ENCODE peak calls at places on chromosomes 16 and 17, in four cellular contexts. One of them, this sample, is unnamed.

GRCh38 chr17:20998571-20999043 is 44.2 kb downstream of the USP22 start:
- DNase-seq in AG04450: no peak
- DNase-seq in keratinocyte: no peak
- DNase-seq in kidney: no peak
- DNase-seq in this sample: no peak

GRCh38 chr17:71636644-71637043 is 484.2 kb upstream of the SOX9 start:
- DNase-seq in AG04450: no peak
- DNase-seq in keratinocyte: no peak
- DNase-seq in kidney: no peak
- DNase-seq in this sample: no peak

GRCh38 chr17:64418506-64419339 is 28.1 kb upstream of the PECAM1 start:
- DNase-seq in AG04450: peak
- DNase-seq in keratinocyte: no peak
- DNase-seq in kidney: no peak
- DNase-seq in this sample: peak

GRCh38 chr16:54026456-54026855 is 260.1 kb downstream of the IRX3 start:
- DNase-seq in AG04450: no peak
- DNase-seq in keratinocyte: no peak
- DNase-seq in kidney: no peak
- DNase-seq in this sample: no peak

GRCh38 chr17:34665150-34665802 is 85.9 kb downstream of the TMEM132E start:
- DNase-seq in AG04450: no peak
- DNase-seq in keratinocyte: no peak
- DNase-seq in kidney: no peak
- DNase-seq in this sample: no peak

GRCh38 chr17:36657763-36658490 is 56.5 kb downstream of the MRM1 start:
- DNase-seq in AG04450: no peak
- DNase-seq in keratinocyte: no peak
- DNase-seq in kidney: no peak
- DNase-seq in this sample: no peak

GRCh38 chr17:83186226-83186625 is 106.8 kb downstream of the METRNL start:
- DNase-seq in AG04450: no peak
- DNase-seq in keratinocyte: no peak
- DNase-seq in kidney: peak
- DNase-seq in this sample: no peak

GRCh38 chr16:88716201-88716600 is 9.9 kb downstream of the CTU2 start:
- DNase-seq in AG04450: no peak
- DNase-seq in keratinocyte: no peak
- DNase-seq in kidney: no peak
- DNase-seq in this sample: no peak

GRCh38 chr16:88686439-88687253 is at the start of gene SNAI3:
- DNase-seq in AG04450: no peak
- DNase-seq in keratinocyte: no peak
- DNase-seq in kidney: peak
- DNase-seq in this sample: peak

GRCh38 chr16:58589311-58589890 is 40.2 kb downstream of the CNOT1 start:
- DNase-seq in AG04450: no peak
- DNase-seq in keratinocyte: no peak
- DNase-seq in kidney: no peak
- DNase-seq in this sample: no peak

GRCh38 chr17:29590979-29591736 is 1.7 kb upstream of the GIT1 start:
- DNase-seq in AG04450: no peak
- DNase-seq in keratinocyte: no peak
- DNase-seq in kidney: no peak
- DNase-seq in this sample: peak

GRCh38 chr16:64920211-64920610 is 201.7 kb downstream of the CDH11 start:
- DNase-seq in AG04450: no peak
- DNase-seq in keratinocyte: no peak
- DNase-seq in kidney: no peak
- DNase-seq in this sample: no peak

GRCh38 chr17:17152385-17152784 is 53.7 kb downstream of the PLD6 start:
- DNase-seq in AG04450: no peak
- DNase-seq in keratinocyte: no peak
- DNase-seq in kidney: no peak
- DNase-seq in this sample: no peak

GRCh38 chr16:27417047-27417671 is 15.2 kb downstream of the IL21R start:
- DNase-seq in AG04450: no peak
- DNase-seq in keratinocyte: no peak
- DNase-seq in kidney: no peak
- DNase-seq in this sample: no peak

DNA sequence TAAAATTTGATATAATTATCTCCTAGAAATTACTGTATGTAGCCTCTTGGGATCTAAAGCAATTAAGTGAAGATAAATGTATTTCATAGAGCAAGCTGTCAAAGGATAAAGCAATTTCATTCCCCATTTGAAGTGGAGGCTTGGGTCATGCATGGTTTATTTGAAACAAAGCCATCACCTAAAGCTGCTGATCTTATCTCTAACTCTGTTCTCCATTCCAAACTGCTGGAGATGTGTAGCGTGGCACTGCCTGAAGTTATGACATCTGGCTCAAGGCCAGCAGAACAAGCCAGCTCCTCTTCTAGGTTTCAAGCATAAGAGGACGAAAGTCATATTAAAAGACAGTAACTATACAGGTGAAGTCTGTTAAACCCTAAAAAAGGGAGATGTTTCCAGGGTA is 83.9 kb downstream of the HIC1 start:
- DNase-seq in AG04450: no peak
- DNase-seq in keratinocyte: no peak
- DNase-seq in kidney: no peak
- DNase-seq in this sample: no peak
- H3K27ac ChIP-seq in AG04450: no peak
- H3K27ac ChIP-seq in keratinocyte: no peak
- H3K27ac ChIP-seq in kidney: no peak
- H3K27ac ChIP-seq in this sample: no peak

GRCh38 chr17:82117139-82118090 is 19.4 kb upstream of the FASN start:
- DNase-seq in AG04450: no peak
- DNase-seq in keratinocyte: no peak
- DNase-seq in kidney: no peak
- DNase-seq in this sample: no peak
- H3K27ac ChIP-seq in AG04450: no peak
- H3K27ac ChIP-seq in keratinocyte: no peak
- H3K27ac ChIP-seq in kidney: no peak
- H3K27ac ChIP-seq in this sample: no peak

GRCh38 chr16:17360810-17361209 is 110.0 kb downstream of the XYLT1 start:
- DNase-seq in AG04450: no peak
- DNase-seq in keratinocyte: no peak
- DNase-seq in kidney: no peak
- DNase-seq in this sample: no peak
- H3K27ac ChIP-seq in AG04450: no peak
- H3K27ac ChIP-seq in keratinocyte: no peak
- H3K27ac ChIP-seq in kidney: no peak
- H3K27ac ChIP-seq in this sample: no peak

DNA sequence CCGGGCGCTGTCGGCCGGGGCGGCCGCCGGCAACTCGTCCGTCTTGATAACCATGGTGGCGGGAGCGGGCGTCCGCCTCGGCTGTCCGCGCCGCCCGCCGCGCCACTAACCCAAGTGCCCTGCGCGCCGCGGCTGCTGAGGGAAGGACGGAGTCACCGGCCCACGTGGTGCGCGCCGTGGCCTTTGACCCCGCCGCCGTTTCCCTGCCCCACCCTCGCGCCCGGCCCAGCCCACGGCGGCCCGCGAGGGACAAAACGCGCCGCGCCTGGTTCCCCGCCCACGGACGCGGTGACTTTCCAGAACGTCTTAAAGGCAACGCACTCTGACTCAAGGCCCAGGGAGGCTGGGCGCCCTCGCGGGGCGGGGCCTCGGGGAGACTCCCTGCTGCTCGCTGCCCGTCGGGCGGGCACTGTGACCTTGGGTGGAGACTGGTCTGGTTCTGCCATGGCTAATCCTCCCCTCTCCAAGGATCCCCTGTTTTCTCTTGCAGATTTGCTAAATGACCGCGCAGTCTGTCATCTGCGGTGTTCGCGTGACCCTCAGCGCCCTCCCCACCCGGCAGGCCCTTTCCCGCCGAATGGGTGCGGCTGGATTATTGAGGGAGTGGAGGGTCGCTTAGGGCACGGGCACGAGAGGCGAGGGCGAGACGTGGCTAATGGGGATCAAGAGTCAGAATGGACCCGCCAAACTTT is at the start of gene CLUH:
- DNase-seq in AG04450: peak
- DNase-seq in keratinocyte: peak
- DNase-seq in kidney: peak
- DNase-seq in this sample: peak
- H3K27ac ChIP-seq in AG04450: no peak
- H3K27ac ChIP-seq in keratinocyte: peak
- H3K27ac ChIP-seq in kidney: peak
- H3K27ac ChIP-seq in this sample: peak

GRCh38 chr17:75087558-75088453 is at the start of gene SLC16A5:
- DNase-seq in AG04450: no peak
- DNase-seq in keratinocyte: peak
- DNase-seq in kidney: peak
- DNase-seq in this sample: peak

GRCh38 chr17:75088902-75089417 is 1.2 kb downstream of the SLC16A5 start:
- DNase-seq in AG04450: no peak
- DNase-seq in keratinocyte: no peak
- DNase-seq in kidney: no peak
- DNase-seq in this sample: no peak

GRCh38 chr17:75087182-75087557 is 584 bp upstream of the SLC16A5 start:
- DNase-seq in AG04450: no peak
- DNase-seq in keratinocyte: no peak
- DNase-seq in kidney: no peak
- DNase-seq in this sample: no peak

GRCh38 chr17:75086496-75087181 is 1.1 kb upstream of the SLC16A5 start:
- DNase-seq in AG04450: no peak
- DNase-seq in keratinocyte: no peak
- DNase-seq in kidney: no peak
- DNase-seq in this sample: no peak

DNA sequence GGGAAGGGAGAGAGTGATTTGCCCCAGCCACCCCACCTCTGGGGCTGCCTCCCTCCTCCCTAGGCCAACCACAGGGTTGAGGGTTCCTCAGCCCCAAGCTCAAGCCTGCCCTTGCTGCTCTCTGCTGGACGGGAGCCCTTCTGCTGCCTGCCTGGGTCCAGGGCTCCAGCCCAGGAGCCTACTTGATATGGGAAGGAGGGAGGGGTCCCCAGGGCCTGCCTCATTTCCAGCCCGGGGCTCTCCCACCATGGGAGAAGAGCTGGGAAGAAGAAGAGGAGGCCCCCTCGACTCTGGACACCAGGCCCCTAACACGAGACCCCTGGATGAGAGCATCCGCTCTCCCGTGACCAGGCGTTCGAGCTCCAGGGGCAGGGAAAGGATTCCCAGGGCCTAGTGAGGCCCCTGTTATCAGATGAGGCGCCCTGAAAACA is 726 bp downstream of the SLC16A5 start:
- DNase-seq in AG04450: no peak
- DNase-seq in keratinocyte: no peak
- DNase-seq in kidney: no peak
- DNase-seq in this sample: no peak
- H3K27ac ChIP-seq in AG04450: peak
- H3K27ac ChIP-seq in keratinocyte: peak
- H3K27ac ChIP-seq in kidney: peak
- H3K27ac ChIP-seq in this sample: no peak

GRCh38 chr17:2853111-2853721 is 57.0 kb downstream of the RAP1GAP2 start:
- DNase-seq in AG04450: no peak
- DNase-seq in keratinocyte: no peak
- DNase-seq in kidney: peak
- DNase-seq in this sample: peak

GRCh38 chr17:2854662-2855061 is 58.4 kb downstream of the RAP1GAP2 start:
- DNase-seq in AG04450: no peak
- DNase-seq in keratinocyte: no peak
- DNase-seq in kidney: peak
- DNase-seq in this sample: no peak

GRCh38 chr17:2852729-2853110 is 56.5 kb downstream of the RAP1GAP2 start:
- DNase-seq in AG04450: no peak
- DNase-seq in keratinocyte: no peak
- DNase-seq in kidney: peak
- DNase-seq in this sample: no peak

GRCh38 chr17:2855063-2855600 is 58.9 kb downstream of the RAP1GAP2 start:
- DNase-seq in AG04450: no peak
- DNase-seq in keratinocyte: no peak
- DNase-seq in kidney: no peak
- DNase-seq in this sample: no peak

DNA sequence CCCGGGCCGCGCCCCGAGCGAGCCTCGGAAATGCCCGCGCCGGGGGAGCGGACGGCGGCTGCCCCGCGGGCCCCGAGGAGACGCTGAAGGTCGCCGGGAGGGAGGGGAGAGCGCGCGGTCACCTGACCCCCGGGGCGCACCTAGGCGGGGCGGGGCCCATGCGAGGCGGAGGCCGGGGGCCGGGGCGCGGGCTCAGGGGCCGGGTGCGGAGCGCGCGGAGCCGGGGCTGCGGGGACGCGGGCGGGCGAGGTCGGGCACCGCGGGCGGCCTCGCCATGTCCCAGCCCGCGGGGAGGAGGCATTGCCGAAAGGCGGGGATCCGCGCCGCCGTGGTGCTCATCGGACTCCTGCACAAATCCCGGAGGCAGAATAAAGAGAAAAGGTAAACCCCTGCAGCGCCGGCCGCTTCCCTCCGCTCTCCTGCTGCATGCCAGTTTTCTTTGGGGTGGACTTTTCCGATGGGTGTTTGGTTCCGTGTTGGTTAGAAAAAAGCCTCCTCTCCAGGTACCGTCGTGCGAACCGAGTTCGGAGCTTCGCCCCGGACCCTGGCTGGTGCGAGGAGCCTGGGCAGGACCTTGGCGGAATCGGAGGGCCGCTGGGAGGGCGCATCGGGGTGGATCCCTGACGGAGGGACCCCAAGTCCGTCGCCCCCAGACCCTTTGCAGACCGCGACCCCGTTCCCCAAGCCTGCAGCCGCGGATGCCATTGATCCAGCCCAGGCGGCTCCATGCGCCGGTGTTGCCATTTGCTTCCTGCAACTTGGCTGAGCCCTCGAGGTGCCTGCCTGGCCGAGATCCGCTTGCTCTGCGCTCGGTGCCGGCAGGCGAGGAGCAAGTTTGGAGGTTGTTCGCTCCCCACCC is 57.7 kb downstream of the RAP1GAP2 start:
- DNase-seq in AG04450: no peak
- DNase-seq in keratinocyte: no peak
- DNase-seq in kidney: peak
- DNase-seq in this sample: no peak
- H3K27ac ChIP-seq in AG04450: no peak
- H3K27ac ChIP-seq in keratinocyte: peak
- H3K27ac ChIP-seq in kidney: no peak
- H3K27ac ChIP-seq in this sample: no peak

This sample was measured in CD4-positive, CD25-positive, alpha-beta regulatory T cell.